ENCODE peak calls at places on chromosome 18, in nine cellular contexts. K, Q, F, J, E, P, L, I and Z are unnamed samples.
A peak's percentile ranks its signal among the peaks of the same experiment; 100 is the strongest.

GRCh38 chr18:73007195-73007934 is 139.6 kb upstream of the NETO1 start:
- DNase-seq in J (no peak), I (no peak), L (peak; percentile 64), P (no peak), E (no peak), F (no peak), K (no peak), Q (no peak), Z (no peak)

GRCh38 chr18:76686737-76687231 is 135.6 kb upstream of the ZNF236 start:
- DNase-seq in J (no peak), P (no peak), K (peak; percentile 57), Q (no peak), I (peak; percentile 54), F (peak; percentile 64), L (peak; percentile 70), E (peak; percentile 65), Z (peak; percentile 76)

GRCh38 chr18:74360852-74361640 is 45.4 kb downstream of the C18orf63 start:
- DNase-seq in E (no peak), K (no peak), I (no peak), J (no peak), P (no peak), F (no peak), L (no peak), Q (no peak), Z (no peak)

GRCh38 chr18:44733754-44734465 is 53.2 kb downstream of the SETBP1 start:
- DNase-seq in P (no peak), J (no peak), L (no peak), K (no peak), I (no peak), Q (no peak), F (no peak), E (no peak), Z (no peak)

GRCh38 chr18:22149710-22150109 is 19.7 kb upstream of the GATA6 start:
- DNase-seq in F (no peak), E (no peak), I (no peak), Q (no peak), J (no peak), L (no peak), P (no peak), K (no peak), Z (no peak)

GRCh38 chr18:22165049-22165602 is 4.3 kb upstream of the GATA6 start:
- DNase-seq in J (no peak), I (no peak), F (peak; percentile 70), P (no peak), Q (no peak), E (no peak), K (no peak), L (no peak), Z (no peak)

GRCh38 chr18:9096698-9097097 is 5.8 kb upstream of the NDUFV2 start:
- DNase-seq in I (no peak), L (no peak), P (no peak), E (no peak), J (no peak), Q (no peak), K (no peak), F (no peak), Z (no peak)

GRCh38 chr18:74249181-74249968 is 42.4 kb downstream of the CYB5A start:
- DNase-seq in L (no peak), Q (no peak), E (no peak), I (peak; percentile 54), F (no peak), K (no peak), J (no peak), P (no peak), Z (peak; percentile 35)

GRCh38 chr18:59907172-59907571 is 7.4 kb downstream of the PMAIP1 start:
- DNase-seq in I (no peak), E (no peak), Q (no peak), J (no peak), K (no peak), L (no peak), P (no peak), F (no peak), Z (no peak)

GRCh38 chr18:74463271-74463670 is 6.2 kb upstream of the DIPK1C start:
- DNase-seq in I (no peak), K (no peak), Q (no peak), L (no peak), P (no peak), F (no peak), E (no peak), J (no peak), Z (no peak)

GRCh38 chr18:56200381-56200831 is 438.0 kb downstream of the TXNL1 start:
- DNase-seq in K (no peak), Q (no peak), P (no peak), J (no peak), E (no peak), I (no peak), F (peak; percentile 11), L (peak; percentile 64), Z (no peak)

GRCh38 chr18:50286391-50287027 is 983 bp downstream of the CXXC1 start:
- DNase-seq in I (no peak), Q (no peak), J (no peak), L (peak; percentile 33), P (no peak), K (no peak), E (peak; percentile 48), F (peak; percentile 45), Z (no peak)

GRCh38 chr18:60391571-60392226 is 19.1 kb upstream of the MC4R start:
- DNase-seq in L (no peak), F (no peak), K (no peak), J (no peak), Q (no peak), I (no peak), P (no peak), E (no peak), Z (no peak)